ENCODE peak calls at places on chromosomes 7 and 10, in seven cellular contexts. C, B, I, M, E, S and T are unnamed samples.

GRCh38 chr10:84798333-84798732 is 469.9 kb downstream of the CCSER2 start:
- DNase-seq in C (no peak), B (no peak), I (no peak), M (no peak), E (no peak), S (no peak), T (no peak)

GRCh38 chr7:114590298-114590697 is 175.7 kb downstream of the FOXP2 start:
- DNase-seq in C (no peak), B (no peak), I (no peak), M (no peak), E (no peak), S (no peak), T (no peak)

GRCh38 chr7:115574676-115575291 is 455.8 kb downstream of the TFEC start:
- DNase-seq in C (no peak), B (no peak), I (no peak), M (no peak), E (no peak), S (no peak), T (no peak)

GRCh38 chr10:5081091-5081490 is 13.1 kb upstream of the AKR1C3 start:
- DNase-seq in C (no peak), B (no peak), I (no peak), M (no peak), E (no peak), S (peak; percentile 41), T (no peak)

GRCh38 chr7:22791204-22792158 is 31.2 kb downstream of the TOMM7 start:
- DNase-seq in C (peak; percentile 45), B (no peak), I (peak; percentile 52), M (peak; percentile 34), E (no peak), S (no peak), T (no peak)

GRCh38 chr10:47438857-47439474 is 44.9 kb downstream of the ANXA8 start:
- DNase-seq in C (peak; percentile 77), B (no peak), I (peak; percentile 90), M (peak; percentile 83), E (peak; percentile 62), S (peak; percentile 67), T (peak; percentile 84)

GRCh38 chr7:18393465-18394118 is 102.0 kb upstream of the HDAC9 start:
- DNase-seq in C (no peak), B (no peak), I (no peak), M (no peak), E (no peak), S (no peak), T (no peak)

GRCh38 chr10:35838080-35838479 is 196.0 kb upstream of the FZD8 start:
- DNase-seq in C (no peak), B (no peak), I (no peak), M (no peak), E (no peak), S (no peak), T (no peak)

DNA sequence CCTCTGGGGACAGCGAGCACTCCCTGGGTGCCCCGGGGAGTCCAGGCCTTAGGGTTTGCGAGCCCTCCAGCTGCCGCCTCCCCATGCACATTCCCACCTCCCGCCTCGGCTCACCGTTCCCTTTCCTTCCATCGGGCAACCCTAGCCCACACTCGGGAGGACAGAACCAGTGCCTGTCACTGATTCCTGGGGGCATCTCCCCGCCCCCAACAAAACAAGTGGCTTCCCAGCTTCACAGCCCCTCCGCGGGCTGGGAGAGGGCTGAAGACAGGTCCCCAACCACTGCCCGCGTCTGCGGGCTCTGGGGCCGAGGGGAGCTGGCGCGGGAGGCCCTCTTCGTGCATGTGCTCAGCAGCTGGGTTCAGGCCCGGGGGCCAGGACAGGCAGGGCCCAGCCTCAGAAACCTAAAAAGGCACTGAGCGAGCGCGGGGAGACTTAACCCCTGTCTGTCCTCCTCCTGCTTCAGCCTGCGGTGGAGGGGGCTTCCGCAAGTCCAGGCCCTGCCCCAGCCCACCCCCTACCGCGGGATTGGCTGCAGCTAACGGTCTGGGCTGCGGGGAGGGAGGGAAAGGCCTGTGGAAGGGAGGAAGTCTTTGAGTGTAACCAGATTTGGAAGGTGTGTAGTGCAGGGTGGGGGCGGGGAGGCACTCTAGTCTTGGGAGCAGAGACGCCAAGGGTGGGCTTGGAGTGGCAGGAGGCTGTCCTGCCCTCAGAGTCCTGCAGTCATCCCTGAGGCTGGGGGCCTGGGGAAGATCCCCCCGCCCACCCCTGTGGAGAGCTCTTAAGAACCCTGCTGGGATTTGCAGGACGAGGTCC is 1.2 kb downstream of the FLNC start:
- DNase-seq in C (no peak), B (peak; percentile 71), I (peak; percentile 68), M (peak; percentile 77), E (no peak), S (no peak), T (peak; percentile 89)
- H3K4me3 ChIP-seq in C (no peak overlapping the region), B (peak overlapping the region; percentile 76), I (peak overlapping the region; percentile 99), M (peak overlapping the region; percentile 72), E (peak overlapping the region; percentile 67), S (no peak overlapping the region), T (peak overlapping the region; percentile 80)

GRCh38 chr10:34813626-34814227 is 1.4 kb downstream of the PARD3 start:
- DNase-seq in C (peak; percentile 29), B (no peak), I (peak; percentile 74), M (peak; percentile 80), E (no peak), S (peak; percentile 42), T (peak; percentile 79)
- H3K4me3 ChIP-seq in C (peak overlapping the region; percentile 98), B (peak overlapping the region; percentile 95), I (peak overlapping the region; percentile 79), M (peak overlapping the region; percentile 93), E (peak overlapping the region; percentile 86), S (peak overlapping the region; percentile 93), T (peak overlapping the region; percentile 96)

GRCh38 chr10:8051851-8052257 is 2.6 kb upstream of the GATA3 start:
- DNase-seq in C (no peak), B (no peak), I (no peak), M (no peak), E (no peak), S (no peak), T (no peak)
- H3K4me3 ChIP-seq in C (no peak overlapping the region), B (peak overlapping the region; percentile 67), I (no peak overlapping the region), M (peak overlapping the region; percentile 38), E (no peak overlapping the region), S (no peak overlapping the region), T (peak overlapping the region; percentile 65)

GRCh38 chr7:117217121-117217520 is 105.7 kb downstream of the WNT2 start:
- DNase-seq in C (no peak), B (no peak), I (no peak), M (no peak), E (no peak), S (no peak), T (no peak)
- H3K4me3 ChIP-seq in C (no peak overlapping the region), B (no peak overlapping the region), I (no peak overlapping the region), M (no peak overlapping the region), E (no peak overlapping the region), S (no peak overlapping the region), T (no peak overlapping the region)

DNA sequence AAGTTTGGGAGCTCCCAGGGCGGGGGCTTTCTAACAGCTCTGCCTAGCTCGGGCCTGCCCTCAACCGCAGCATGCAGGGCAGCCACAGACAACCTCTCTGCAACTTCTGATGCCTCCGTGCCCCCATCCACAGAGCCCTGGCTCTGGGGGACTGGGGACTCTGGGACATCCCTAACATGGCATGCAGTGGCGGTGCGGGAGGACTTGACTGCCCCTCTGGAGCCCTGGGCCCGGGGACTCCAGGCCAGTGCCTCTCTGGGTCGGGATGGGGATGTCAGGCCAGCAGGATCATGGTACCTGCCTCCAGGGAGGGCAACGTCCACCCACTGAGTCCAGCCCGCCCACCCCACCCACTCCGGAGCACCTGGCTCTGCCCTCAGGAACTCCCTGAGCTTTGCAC is 520 bp upstream of the AQP1 start:
- DNase-seq in C (no peak), B (no peak), I (no peak), M (no peak), E (no peak), S (no peak), T (no peak)
- H3K4me3 ChIP-seq in C (no peak overlapping the region), B (peak overlapping the region; percentile 70), I (no peak overlapping the region), M (no peak overlapping the region), E (no peak overlapping the region), S (no peak overlapping the region), T (no peak overlapping the region)